ENCODE peak calls at places on chromosomes 4 and X, in four cellular contexts. M is fibroblast of mammary gland, K is bronchial epithelial cell, Z is cardiac fibroblast. G is an unnamed sample.

GRCh38 chrX:72100824-72101351 is 30.8 kb downstream of the RTL5 start:
- DNase-seq in M (no peak), K (no peak), Z (no peak), G (peak)

GRCh38 chr4:38075370-38076152 is 115.4 kb downstream of the PTTG2 start:
- DNase-seq in M (peak), K (peak), Z (peak), G (no peak)

GRCh38 chr4:59936566-59936965 is 1263.6 kb upstream of the ADGRL3 start:
- DNase-seq in M (no peak), K (no peak), Z (no peak), G (no peak)

GRCh38 chr4:78688385-78688784 is 87.8 kb upstream of the BMP2K start:
- DNase-seq in M (peak), K (no peak), Z (peak), G (no peak)

GRCh38 chrX:83008415-83008814 is 499.7 kb upstream of the POU3F4 start:
- DNase-seq in M (peak), K (no peak), Z (peak), G (no peak)

GRCh38 chr4:87188063-87188462 is 32.4 kb downstream of the KLHL8 start:
- DNase-seq in M (peak), K (peak), Z (peak), G (no peak)

GRCh38 chr4:1384675-1385372 is 21.4 kb downstream of the NKX1-1 start:
- DNase-seq in M (no peak), K (no peak), Z (no peak), G (no peak)

GRCh38 chr4:115119804-115120352 is 6.5 kb upstream of the NDST4 start:
- DNase-seq in M (peak), K (no peak), Z (no peak), G (no peak)

GRCh38 chr4:82744284-82744963 is 54.2 kb downstream of the SCD5 start:
- DNase-seq in M (no peak), K (peak), Z (no peak), G (no peak)

GRCh38 chrX:22686138-22686541 is 313.6 kb upstream of the DDX53 start:
- DNase-seq in M (peak), K (no peak), Z (peak), G (no peak)

GRCh38 chr4:30605616-30606015 is 114.6 kb upstream of the PCDH7 start:
- DNase-seq in M (peak), K (no peak), Z (no peak), G (no peak)

GRCh38 chr4:1216869-1217294 is 32.0 kb downstream of the CTBP1 start:
- DNase-seq in M (no peak), K (no peak), Z (no peak), G (peak)

GRCh38 chr4:128241981-128242380 is 45.6 kb downstream of the PGRMC2 start:
- DNase-seq in M (no peak), K (no peak), Z (no peak), G (no peak)

GRCh38 chr4:125323547-125324100 is 8.9 kb downstream of the FAT4 start:
- DNase-seq in M (peak), K (peak), Z (peak), G (no peak)

GRCh38 chrX:70635669-70636068 is 191.0 kb downstream of the DLG3 start:
- DNase-seq in M (no peak), K (no peak), Z (no peak), G (no peak)

GRCh38 chr4:78689700-78690318 is 86.3 kb upstream of the BMP2K start:
- DNase-seq in M (peak), K (no peak), Z (peak), G (no peak)

GRCh38 chr4:84050014-84050413 is 449.1 kb downstream of the NKX6-1 start:
- DNase-seq in M (no peak), K (no peak), Z (no peak), G (no peak)

GRCh38 chrX:126551306-126551705 is 1.3 kb downstream of the DCAF12L1 start:
- DNase-seq in M (no peak), K (no peak), Z (no peak), G (no peak)

GRCh38 chrX:97909245-97909644 is 1025.5 kb downstream of the RPA4 start:
- DNase-seq in M (no peak), K (no peak), Z (no peak), G (peak)

GRCh38 chrX:17527135-17527701 is 152.2 kb downstream of the NHS start:
- DNase-seq in M (no peak), K (no peak), Z (no peak), G (no peak)

GRCh38 chrX:108163333-108164082 is 71.9 kb downstream of the ATG4A start:
- DNase-seq in M (no peak), K (no peak), Z (no peak), G (no peak)

GRCh38 chr4:137660211-137660610 is 127.9 kb upstream of the PCDH18 start:
- DNase-seq in M (peak), K (no peak), Z (peak), G (no peak)

GRCh38 chrX:136954930-136955329 is 74.4 kb upstream of the RBMX start:
- DNase-seq in M (peak), K (peak), Z (peak), G (no peak)

GRCh38 chrX:40644175-40644574 is 3.2 kb downstream of the CXorf38 start:
- DNase-seq in M (peak), K (no peak), Z (peak), G (no peak)

GRCh38 chr4:16897991-16898827 is at the start of gene LDB2:
- DNase-seq in M (peak), K (no peak), Z (peak), G (no peak)

GRCh38 chr4:181350578-181351420 is 892.4 kb upstream of the TENM3 start:
- DNase-seq in M (no peak), K (no peak), Z (no peak), G (no peak)

GRCh38 chrX:13283512-13283911 is 36.3 kb downstream of the ATXN3L start:
- DNase-seq in M (no peak), K (no peak), Z (peak), G (no peak)

GRCh38 chrX:20477836-20478532 is 211.3 kb upstream of the RPS6KA3 start:
- DNase-seq in M (no peak), K (no peak), Z (no peak), G (no peak)

GRCh38 chrX:139907078-139907477 is 25.8 kb downstream of the ATP11C start:
- DNase-seq in M (no peak), K (no peak), Z (no peak), G (no peak)

GRCh38 chr4:158581161-158581560 is 59.5 kb downstream of the RXFP1 start:
- DNase-seq in M (peak), K (peak), Z (peak), G (no peak)

GRCh38 chr4:26936284-26937065 is 75.8 kb downstream of the STIM2 start:
- DNase-seq in M (peak), K (no peak), Z (peak), G (no peak)

GRCh38 chr4:106494066-106494465 is 125.5 kb upstream of the GIMD1 start:
- DNase-seq in M (peak), K (peak), Z (peak), G (no peak)

GRCh38 chrX:44223150-44223549 is 120.3 kb downstream of the EFHC2 start:
- DNase-seq in M (peak), K (peak), Z (peak), G (no peak)

DNA sequence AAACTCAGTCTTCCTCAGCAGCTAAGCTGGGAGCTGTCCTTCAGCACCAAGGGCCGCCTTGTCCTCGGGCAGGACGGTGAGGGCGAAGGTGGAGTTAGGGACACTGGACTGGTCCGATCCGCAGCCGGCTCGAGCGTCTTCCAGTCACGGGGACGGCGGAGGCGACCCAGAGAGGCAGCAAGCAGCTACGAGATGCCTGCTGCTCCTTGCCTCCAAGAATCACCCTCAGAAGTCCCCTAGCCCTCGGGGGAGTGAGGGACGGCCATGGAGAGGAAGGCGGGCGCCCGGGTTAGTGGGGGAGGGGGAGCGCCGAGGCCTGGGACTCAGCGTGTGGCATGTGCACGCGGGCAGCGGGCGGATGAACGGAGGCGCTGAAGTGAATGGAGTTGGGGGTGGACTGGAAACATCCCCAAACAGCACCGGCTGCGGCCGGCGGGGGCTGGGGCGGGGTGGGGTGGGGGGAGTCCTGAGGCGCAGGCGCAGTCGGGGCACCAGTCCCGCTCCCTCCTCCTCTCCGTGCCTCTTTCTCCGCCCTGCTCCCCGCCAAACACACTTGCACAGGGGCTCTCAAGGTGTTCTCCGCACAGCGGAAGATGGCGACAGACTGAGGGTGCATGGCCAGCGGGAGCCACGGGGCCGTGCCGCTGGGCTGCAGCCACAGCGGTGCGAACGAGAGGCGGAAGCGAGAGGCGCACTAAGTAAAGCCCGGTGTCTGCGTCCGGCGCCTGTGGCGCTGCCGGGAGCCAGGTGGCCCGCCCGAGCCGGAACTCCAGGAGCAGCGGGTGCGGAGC is at the start of gene NALF2:
- DNase-seq in M (peak), K (peak), Z (peak), G (peak)
- TF ChIP-seq CTCF in M (no peak), K (no peak), Z (no peak), G (no peak)

DNA sequence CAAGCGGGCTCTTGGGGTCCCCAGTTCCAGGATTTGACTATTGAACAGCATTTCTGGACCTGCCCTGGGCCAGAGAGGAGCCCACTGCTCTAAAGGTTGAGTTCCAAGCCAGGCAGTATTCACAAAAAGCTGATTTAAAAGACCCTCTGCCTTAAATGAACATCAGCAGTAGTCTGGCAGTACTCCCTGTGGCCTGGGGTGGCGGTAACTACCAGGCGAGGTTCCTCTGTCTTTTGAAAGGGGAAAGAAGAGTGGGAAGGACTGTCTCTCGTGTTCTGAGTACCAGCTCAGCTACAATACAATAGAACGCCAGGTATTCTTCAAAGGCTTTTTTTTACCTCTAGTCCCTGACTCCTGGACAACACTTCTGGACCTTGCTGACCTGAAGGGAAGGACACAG is 456.4 kb upstream of the TEX13C start:
- DNase-seq in M (no peak), K (no peak), Z (no peak), G (no peak)
- TF ChIP-seq CTCF in M (no peak), K (no peak), Z (no peak), G (no peak)

DNA sequence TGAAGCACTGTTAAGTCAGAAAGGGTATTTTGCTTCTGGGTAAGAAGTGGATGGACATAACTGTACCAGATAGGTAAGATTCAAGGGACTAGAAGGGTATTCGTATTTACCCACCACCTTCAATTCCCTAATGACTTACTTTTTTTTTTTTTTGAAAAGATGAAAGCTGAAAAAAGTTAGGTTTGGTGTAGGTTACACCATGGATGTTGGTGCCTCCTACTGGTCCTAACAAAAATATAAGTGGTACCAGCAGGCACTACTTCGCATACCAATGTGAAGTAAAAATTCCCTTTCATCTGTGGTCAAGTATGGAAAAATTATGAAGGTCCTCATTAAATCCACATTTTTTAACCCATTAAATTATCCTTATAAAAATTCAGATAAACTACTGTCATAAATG is 7.2 kb downstream of the ANKRD17 start:
- DNase-seq in M (no peak), K (no peak), Z (peak), G (no peak)
- TF ChIP-seq CTCF in M (no peak), K (no peak), Z (peak), G (no peak)

DNA sequence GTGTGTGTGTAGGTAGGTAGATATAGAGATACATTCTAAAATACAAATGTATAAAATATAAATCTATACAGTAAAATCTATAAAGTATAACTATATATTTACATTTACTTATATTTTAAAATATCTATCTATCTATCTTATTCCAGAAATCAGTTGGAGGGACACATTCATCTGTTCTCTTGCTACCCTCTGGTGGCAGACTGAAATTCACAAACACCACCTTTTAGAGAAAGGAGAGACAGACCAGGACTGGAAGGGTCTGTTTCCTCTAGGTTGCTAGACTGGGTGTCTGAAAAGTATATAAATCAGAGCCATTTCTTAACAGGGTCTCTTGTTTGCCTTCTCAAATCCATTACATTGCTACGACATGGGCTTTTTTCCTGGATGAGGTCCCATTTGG is 343.0 kb downstream of the OPHN1 start:
- DNase-seq in M (peak), K (no peak), Z (no peak), G (no peak)
- TF ChIP-seq CTCF in M (no peak), K (no peak), Z (no peak), G (no peak)

DNA sequence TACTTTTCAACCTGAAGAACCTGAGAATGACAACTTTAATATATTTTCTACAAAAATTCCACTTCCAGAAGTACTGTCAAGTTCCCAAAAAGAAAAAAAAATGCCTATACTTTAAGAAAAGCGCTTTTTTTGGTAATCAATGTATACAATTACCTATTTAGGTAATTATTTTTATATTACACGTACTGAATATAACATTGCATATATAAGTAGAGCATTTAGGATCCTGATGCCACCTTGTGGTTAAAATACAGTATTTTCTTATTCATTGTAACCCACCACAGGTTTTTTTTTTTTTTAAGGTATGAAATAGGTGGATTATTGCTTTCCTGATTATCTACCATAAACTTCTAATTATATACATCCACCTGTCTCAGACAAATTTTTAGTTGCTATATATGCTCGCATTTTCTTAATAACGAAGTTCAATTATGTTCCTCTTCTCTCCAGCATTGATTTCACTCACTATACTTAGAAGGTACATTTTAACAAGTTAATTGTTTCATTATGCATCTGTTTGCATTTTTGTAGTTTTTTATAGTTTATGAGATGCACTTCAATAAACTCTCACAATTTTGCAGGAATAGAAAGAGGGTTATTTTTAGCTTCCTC is 5.2 kb downstream of the MAP9 start:
- DNase-seq in M (peak), K (peak), Z (peak), G (no peak)
- TF ChIP-seq CTCF in M (peak), K (peak), Z (peak), G (no peak)

DNA sequence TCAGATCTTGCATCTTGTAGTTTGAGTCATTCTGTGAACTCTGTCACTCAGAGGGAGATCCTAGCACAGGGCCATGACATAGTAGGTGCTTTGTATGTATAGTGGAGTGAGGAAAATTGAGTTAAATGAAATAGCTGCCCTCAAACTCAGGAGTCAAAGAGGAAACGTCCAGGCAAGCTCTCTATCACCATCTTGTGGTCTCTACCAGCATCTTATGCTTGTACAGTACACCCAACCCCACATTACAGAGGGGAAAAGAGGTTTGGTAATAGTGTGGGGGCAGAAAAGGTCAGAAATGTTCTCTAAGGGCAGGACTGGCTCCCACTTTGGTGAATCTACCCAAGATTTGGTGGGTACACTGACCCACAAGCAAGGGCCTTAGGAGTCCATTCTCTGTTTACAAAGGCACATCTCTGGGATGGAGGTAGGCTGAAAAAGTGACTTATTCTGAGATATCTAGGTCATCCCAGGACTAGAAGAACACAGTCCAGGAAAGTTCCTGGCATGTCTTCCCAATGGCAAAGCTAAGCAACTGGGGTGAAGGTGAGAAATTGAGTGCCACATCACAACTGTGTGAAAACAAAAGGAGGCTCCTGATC is 131.8 kb downstream of the OR13H1 start:
- DNase-seq in M (peak), K (peak), Z (peak), G (peak)
- TF ChIP-seq CTCF in M (peak), K (peak), Z (peak), G (peak)

G was measured in GM10248.